ENCODE peak calls at places on chromosomes 4 and X, in eight cellular contexts. G is HFF-Myc, B is astrocyte of the spinal cord, K is H54, A is LoVo, W is NCI-H1092, T is tibial artery, I is NCI-H774. V is an unnamed sample.
A peak's percentile ranks its signal among the peaks of the same experiment; 100 is the strongest.

GRCh38 chr4:123651127-123651526 is 254.5 kb downstream of the SPRY1 start:
- DNase-seq in G (no peak), B (no peak), K (no peak), A (no peak), W (no peak), T (no peak), I (no peak), V (no peak)

GRCh38 chr4:8303485-8304281 is 34.1 kb downstream of the HTRA3 start:
- DNase-seq in G (peak; percentile 90), B (peak; percentile 79), K (no peak), A (peak; percentile 4), W (no peak), T (peak; percentile 46), I (peak; percentile 34), V (peak; percentile 95)

GRCh38 chr4:1244081-1244977 is 4.6 kb downstream of the CTBP1 start:
- DNase-seq in G (no peak), B (no peak), K (no peak), A (no peak), W (no peak), T (peak; percentile 62), I (no peak), V (no peak)

GRCh38 chr4:121070696-121071639 is 1.4 kb downstream of the NDNF start:
- DNase-seq in G (no peak), B (no peak), K (peak; percentile 13), A (peak; percentile 46), W (no peak), T (peak; percentile 75), I (no peak), V (no peak)

GRCh38 chr4:23105759-23106370 is 413.1 kb downstream of the GBA3 start:
- DNase-seq in G (no peak), B (no peak), K (no peak), A (no peak), W (no peak), T (no peak), I (no peak), V (no peak)

GRCh38 chrX:47502591-47503222 is 19.7 kb upstream of the ZNF41 start:
- DNase-seq in G (no peak), B (no peak), K (no peak), A (no peak), W (no peak), T (no peak), I (peak; percentile 31), V (peak; percentile 61)

GRCh38 chr4:171622729-171623128 is 190.5 kb upstream of the GALNTL6 start:
- DNase-seq in G (no peak), B (no peak), K (no peak), A (no peak), W (no peak), T (no peak), I (no peak), V (no peak)

GRCh38 chrX:134460861-134461218 is 875 bp downstream of the HPRT1 start:
- DNase-seq in G (no peak), B (peak; percentile 24), K (no peak), A (no peak), W (no peak), T (no peak), I (no peak), V (peak; percentile 1)

GRCh38 chr4:11328401-11328800 is 100.3 kb downstream of the HS3ST1 start:
- DNase-seq in G (no peak), B (no peak), K (no peak), A (no peak), W (no peak), T (no peak), I (no peak), V (no peak)

GRCh38 chrX:68997911-68998310 is 167.3 kb downstream of the PJA1 start:
- DNase-seq in G (no peak), B (peak; percentile 73), K (no peak), A (no peak), W (no peak), T (peak; percentile 75), I (no peak), V (peak; percentile 83)

GRCh38 chrX:119654112-119654531 is 38.8 kb downstream of the SEPTIN6 start:
- DNase-seq in G (no peak), B (peak; percentile 61), K (no peak), A (no peak), W (no peak), T (no peak), I (no peak), V (peak; percentile 54)

GRCh38 chrX:9745417-9746115 is 20.1 kb downstream of the GPR143 start:
- DNase-seq in G (no peak), B (peak; percentile 19), K (no peak), A (no peak), W (no peak), T (no peak), I (no peak), V (peak; percentile 3)

GRCh38 chrX:141879616-141880015 is 24.1 kb upstream of the MAGEC1 start:
- DNase-seq in G (no peak), B (no peak), K (no peak), A (no peak), W (no peak), T (no peak), I (no peak), V (no peak)

GRCh38 chr4:10704050-10704810 is 19.7 kb upstream of the CLNK start:
- DNase-seq in G (no peak), B (peak; percentile 65), K (no peak), A (no peak), W (no peak), T (no peak), I (no peak), V (peak; percentile 32)

GRCh38 chrX:46574337-46574940 is 874 bp downstream of the CHST7 start:
- DNase-seq in G (no peak), B (no peak), K (no peak), A (no peak), W (no peak), T (no peak), I (peak; percentile 17), V (no peak)

GRCh38 chr4:141124224-141124623 is 9.0 kb downstream of the RNF150 start:
- DNase-seq in G (no peak), B (peak; percentile 33), K (no peak), A (no peak), W (no peak), T (no peak), I (no peak), V (no peak)

GRCh38 chr4:118682928-118683327 is 2.3 kb upstream of the METTL14 start:
- DNase-seq in G (peak; percentile 20), B (peak; percentile 14), K (no peak), A (peak; percentile 25), W (no peak), T (no peak), I (no peak), V (peak; percentile 41)

GRCh38 chrX:30865020-30865419 is 24.0 kb downstream of the TAB3 start:
- DNase-seq in G (no peak), B (no peak), K (no peak), A (no peak), W (no peak), T (no peak), I (no peak), V (no peak)

GRCh38 chr4:33323393-33323792 is 2603.2 kb downstream of the PCDH7 start:
- DNase-seq in G (no peak), B (no peak), K (no peak), A (no peak), W (no peak), T (no peak), I (no peak), V (no peak)

GRCh38 chrX:139924069-139924695 is 8.7 kb downstream of the ATP11C start:
- DNase-seq in G (no peak), B (no peak), K (no peak), A (no peak), W (no peak), T (no peak), I (no peak), V (no peak)

GRCh38 chr4:74896595-74896994 is 36.3 kb upstream of the PARM1 start:
- DNase-seq in G (no peak), B (no peak), K (no peak), A (no peak), W (no peak), T (no peak), I (no peak), V (no peak)

GRCh38 chr4:103948244-103949018 is 228.6 kb upstream of the TACR3 start:
- DNase-seq in G (no peak), B (no peak), K (no peak), A (no peak), W (no peak), T (no peak), I (no peak), V (no peak)

GRCh38 chr4:126583509-126583908 is 1049.2 kb upstream of the INTU start:
- DNase-seq in G (no peak), B (no peak), K (no peak), A (no peak), W (no peak), T (no peak), I (no peak), V (peak; percentile 26)

GRCh38 chr4:175451238-175451965 is 360.7 kb downstream of the GPM6A start:
- DNase-seq in G (no peak), B (no peak), K (no peak), A (no peak), W (no peak), T (no peak), I (no peak), V (no peak)

GRCh38 chr4:17493629-17494028 is 18.3 kb downstream of the QDPR start:
- DNase-seq in G (no peak), B (no peak), K (no peak), A (no peak), W (no peak), T (no peak), I (no peak), V (no peak)

GRCh38 chr4:10736266-10736665 is 51.7 kb upstream of the CLNK start:
- DNase-seq in G (no peak), B (no peak), K (no peak), A (no peak), W (no peak), T (no peak), I (no peak), V (no peak)

GRCh38 chrX:69618803-69619202 is 2.9 kb downstream of the EDA start:
- DNase-seq in G (no peak), B (no peak), K (no peak), A (peak; percentile 7), W (no peak), T (no peak), I (no peak), V (peak; percentile 2)

GRCh38 chr4:132297346-132297745 is 851.7 kb upstream of the PCDH10 start:
- DNase-seq in G (no peak), B (peak; percentile 34), K (no peak), A (no peak), W (no peak), T (no peak), I (no peak), V (peak; percentile 1)

GRCh38 chr4:121199742-121200561 is 35.8 kb upstream of the TNIP3 start:
- DNase-seq in G (no peak), B (no peak), K (no peak), A (no peak), W (no peak), T (no peak), I (no peak), V (no peak)

GRCh38 chrX:153784325-153784967 is 3.6 kb downstream of the SRPK3 start:
- DNase-seq in G (no peak), B (no peak), K (no peak), A (no peak), W (no peak), T (no peak), I (no peak), V (no peak)

GRCh38 chrX:69149466-69150293 is 15.6 kb downstream of the PJA1 start:
- DNase-seq in G (no peak), B (no peak), K (no peak), A (no peak), W (no peak), T (no peak), I (no peak), V (no peak)

GRCh38 chr4:1105067-1105466 is 8.3 kb downstream of the RNF212 start:
- DNase-seq in G (no peak), B (no peak), K (no peak), A (no peak), W (no peak), T (no peak), I (no peak), V (no peak)

V was measured in IMR-90.